ENCODE peak calls at places on chromosomes 6 and 20, in four cellular contexts. G is GM13977, T is glutamatergic neuron, F is stomach. Y is an unnamed sample.

GRCh38 chr6:163417595-163417994 is 3.1 kb downstream of the QKI start:
- DNase-seq in F (no peak), G (no peak), T (no peak), Y (no peak)

GRCh38 chr6:34128045-34128444 is 17.8 kb downstream of the GRM4 start:
- DNase-seq in G (no peak), T (peak; percentile 51), F (no peak), Y (no peak)

GRCh38 chr6:166402582-166403277 is 20.0 kb upstream of the MPC1 start:
- DNase-seq in T (peak; percentile 56), G (no peak), F (no peak), Y (no peak)

GRCh38 chr20:419556-420168 is 11.6 kb downstream of the RBCK1 start:
- DNase-seq in G (peak; percentile 25), F (no peak), T (no peak), Y (no peak)

GRCh38 chr6:15110721-15111354 is 135.0 kb upstream of the JARID2 start:
- DNase-seq in F (no peak), G (no peak), T (no peak), Y (no peak)

GRCh38 chr20:40634891-40635290 is 54.1 kb downstream of the MAFB start:
- DNase-seq in G (no peak), T (no peak), F (no peak), Y (no peak)

GRCh38 chr6:90296346-90297123 is at the start of gene BACH2:
- DNase-seq in G (peak; percentile 82), F (peak; percentile 95), T (peak; percentile 93), Y (peak; percentile 26)

GRCh38 chr6:16241321-16241689 is 2.9 kb downstream of the GMPR start:
- DNase-seq in T (no peak), F (no peak), G (no peak), Y (no peak)

GRCh38 chr6:11592289-11592906 is 54.8 kb downstream of the TMEM170B start:
- DNase-seq in F (no peak), G (no peak), T (no peak), Y (no peak)

GRCh38 chr20:1334370-1334731 is 5.4 kb upstream of the SDCBP2 start:
- DNase-seq in T (no peak), F (no peak), G (no peak), Y (no peak)

GRCh38 chr20:11917663-11918062 is at the start of gene BTBD3:
- DNase-seq in G (peak; percentile 42), F (peak; percentile 83), T (peak; percentile 30), Y (no peak)

GRCh38 chr20:21509597-21510331 is 4.1 kb downstream of the NKX2-2 start:
- DNase-seq in T (peak; percentile 41), G (peak; percentile 46), F (no peak), Y (no peak)

GRCh38 chr6:111950661-111951426 is 77.6 kb upstream of the FYN start:
- DNase-seq in T (no peak), G (no peak), F (no peak), Y (no peak)

GRCh38 chr20:37254114-37254878 is 7.3 kb downstream of the GHRH start:
- DNase-seq in G (no peak), F (no peak), T (no peak), Y (no peak)

GRCh38 chr6:165804331-165805066 is 141.5 kb upstream of the PDE10A start:
- DNase-seq in G (no peak), F (no peak), T (peak; percentile 24), Y (no peak)

GRCh38 chr6:161366301-161366953 is 92.6 kb upstream of the AGPAT4 start:
- DNase-seq in F (no peak), T (no peak), G (no peak), Y (no peak)

GRCh38 chr20:58714340-58714922 is 21.8 kb downstream of the NPEPL1 start:
- DNase-seq in F (no peak), T (no peak), G (peak; percentile 9), Y (no peak)

GRCh38 chr20:36745234-36745926 is 510 bp downstream of the NDRG3 start:
- DNase-seq in T (peak; percentile 50), F (peak; percentile 26), G (no peak), Y (no peak)

GRCh38 chr20:1803216-1804128 is 91.7 kb upstream of the SIRPA start:
- DNase-seq in T (peak; percentile 71), G (peak; percentile 77), F (peak; percentile 48), Y (peak; percentile 51)

GRCh38 chr6:109521100-109521499 is 38.1 kb upstream of the ZBTB24 start:
- DNase-seq in G (no peak), F (no peak), T (no peak), Y (no peak)

GRCh38 chr6:37624121-37624520 is 73.6 kb downstream of the MDGA1 start:
- DNase-seq in T (no peak), G (no peak), F (no peak), Y (no peak)

GRCh38 chr6:166424431-166424830 is 41.7 kb upstream of the MPC1 start:
- DNase-seq in F (no peak), T (no peak), G (no peak), Y (no peak)

GRCh38 chr6:111731404-111732195 is 125.9 kb upstream of the TRAF3IP2 start:
- DNase-seq in G (no peak), T (no peak), F (no peak), Y (no peak)

GRCh38 chr6:39388526-39389371 is 66.2 kb upstream of the KCNK16 start:
- DNase-seq in T (no peak), F (no peak), G (no peak), Y (no peak)

GRCh38 chr6:79610301-79611009 is 20.7 kb upstream of the SH3BGRL2 start:
- DNase-seq in F (no peak), G (no peak), T (no peak), Y (no peak)

GRCh38 chr6:142716097-142716496 is 228.9 kb downstream of the HIVEP2 start:
- DNase-seq in F (no peak), T (no peak), G (no peak), Y (no peak)

GRCh38 chr6:160101262-160102205 is 20.1 kb upstream of the SLC22A1 start:
- DNase-seq in F (no peak), G (no peak), T (no peak), Y (no peak)

GRCh38 chr6:41536884-41537347 is 9.3 kb upstream of the FOXP4 start:
- DNase-seq in F (peak; percentile 93), T (no peak), G (no peak), Y (no peak)

GRCh38 chr6:11491596-11491995 is 46.0 kb upstream of the TMEM170B start:
- DNase-seq in G (no peak), F (no peak), T (no peak), Y (no peak)

GRCh38 chr6:90459225-90459758 is 127.6 kb downstream of the MAP3K7 start:
- DNase-seq in T (no peak), G (no peak), F (no peak), Y (no peak)

GRCh38 chr6:55239099-55239498 is 64.8 kb downstream of the HCRTR2 start:
- DNase-seq in G (no peak), F (no peak), T (no peak), Y (no peak)

GRCh38 chr6:110596354-110596753 is 119.9 kb upstream of the SLC22A16 start:
- DNase-seq in T (no peak), F (peak; percentile 38), G (no peak), Y (no peak)

GRCh38 chr6:5566718-5567117 is 305.4 kb downstream of the FARS2 start:
- DNase-seq in G (no peak), F (no peak), T (no peak), Y (peak; percentile 72)

GRCh38 chr6:158567871-158568401 is 8.0 kb downstream of the TMEM181 start:
- DNase-seq in T (no peak), G (no peak), F (no peak), Y (no peak)

GRCh38 chr6:67863346-67863745 is 771.7 kb upstream of the ADGRB3 start:
- DNase-seq in G (no peak), T (no peak), F (no peak), Y (no peak)

GRCh38 chr6:156695747-156696146 is 81.4 kb upstream of the ARID1B start:
- DNase-seq in F (no peak), G (no peak), T (no peak), Y (no peak)

GRCh38 chr20:10636326-10636818 is 37.4 kb downstream of the JAG1 start:
- DNase-seq in F (no peak), G (no peak), T (no peak), Y (no peak)

GRCh38 chr6:69974193-69974592 is 107.8 kb downstream of the COL19A1 start:
- DNase-seq in F (no peak), T (no peak), G (no peak), Y (no peak)

GRCh38 chr6:37982320-37982719 is 162.8 kb downstream of the ZFAND3 start:
- DNase-seq in F (no peak), G (no peak), T (no peak), Y (no peak)

GRCh38 chr20:2236266-2236665 is 59.5 kb upstream of the TGM3 start:
- DNase-seq in F (no peak), T (no peak), G (no peak), Y (no peak)

GRCh38 chr6:786946-787763 is 94.2 kb upstream of the EXOC2 start:
- DNase-seq in T (no peak), G (peak; percentile 34), F (no peak), Y (peak; percentile 12)
- TF ChIP-seq CTCF in T (peak; percentile 77), G (peak; percentile 18), F (no peak), Y (peak; percentile 81)

DNA sequence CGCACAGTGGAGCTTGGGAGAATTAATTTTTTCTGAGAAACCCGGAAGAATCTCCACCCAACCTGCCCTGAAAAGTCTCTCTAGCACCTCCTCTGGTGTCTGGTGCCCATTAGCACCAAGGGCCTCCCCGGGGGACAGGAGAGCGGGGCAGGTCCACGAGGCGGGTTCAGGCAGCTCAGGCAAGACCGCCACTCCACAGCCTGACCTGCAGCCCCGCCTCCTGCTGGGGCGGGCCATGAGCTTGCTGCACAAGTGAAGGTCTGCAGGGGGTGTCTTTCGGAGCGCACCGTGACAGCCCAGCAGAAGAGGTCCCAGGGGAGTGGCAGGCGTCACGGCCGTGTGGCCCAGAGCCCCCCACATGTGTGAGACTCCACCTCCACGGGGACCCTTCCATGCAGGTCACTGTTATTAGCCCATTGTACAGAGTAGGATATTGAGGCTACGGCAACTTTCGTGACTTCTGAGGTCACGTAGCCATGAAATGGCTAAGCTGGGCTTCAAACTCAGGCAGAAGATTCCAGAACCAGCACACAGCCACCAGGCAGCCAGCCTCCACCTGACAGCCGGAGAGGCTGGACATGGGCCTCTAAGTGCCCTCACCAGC is 63.9 kb upstream of the SLCO4A1 start:
- DNase-seq in T (no peak), G (no peak), F (no peak), Y (no peak)
- TF ChIP-seq CTCF in T (no peak), G (no peak), F (no peak), Y (no peak)

GRCh38 chr20:47521059-47521808 is 19.5 kb downstream of the NCOA3 start:
- DNase-seq in T (no peak), F (no peak), G (no peak), Y (no peak)
- TF ChIP-seq CTCF in T (no peak), F (no peak), G (no peak), Y (peak; percentile 5)

DNA sequence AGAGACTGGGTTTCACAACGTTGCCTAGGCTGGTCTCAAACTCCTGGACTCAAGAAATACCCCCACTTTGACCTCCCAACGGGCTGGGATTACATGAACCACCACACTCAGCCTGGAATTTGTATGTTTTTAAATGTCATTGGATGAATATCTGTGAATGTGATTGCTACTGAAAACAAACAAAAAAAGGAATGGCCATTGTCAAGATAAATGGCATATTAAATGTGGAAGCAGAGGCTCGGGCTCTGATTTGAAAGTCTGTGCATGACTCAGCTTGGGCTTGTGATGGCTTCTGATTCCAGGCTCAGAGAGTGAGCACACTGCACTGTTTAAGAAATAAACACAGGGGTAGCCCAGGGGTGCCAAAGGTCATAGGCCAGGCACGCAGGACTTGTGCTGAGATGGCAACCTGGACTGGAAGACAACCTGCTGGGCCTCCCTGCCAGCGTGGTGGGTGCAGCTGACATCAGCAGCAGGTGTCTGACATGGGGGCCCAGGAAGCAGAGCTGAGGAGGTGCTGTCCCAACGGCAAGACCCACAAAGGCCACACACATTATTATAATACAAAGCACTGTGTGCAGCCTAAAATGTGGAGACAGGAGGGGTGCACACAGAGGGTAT is 169.2 kb downstream of the SYNDIG1 start:
- DNase-seq in G (no peak), F (no peak), T (no peak), Y (no peak)
- TF ChIP-seq CTCF in G (no peak), F (no peak), T (no peak), Y (no peak)

GRCh38 chr6:131597448-131597847 is 24.4 kb downstream of the ARG1 start:
- DNase-seq in G (no peak), T (no peak), F (no peak), Y (no peak)
- TF ChIP-seq CTCF in G (peak; percentile 17), T (peak; percentile 21), F (no peak), Y (peak; percentile 31)